ENCODE peak calls at places on chromosomes 1 and 21, in six cellular contexts. One of them, this sample, is unnamed.

GRCh38 chr1:116766616-116767469 is 12.6 kb downstream of the CD2 start:
- DNase-seq in HEK293T: no peak
- DNase-seq in GM13977: no peak
- DNase-seq in NCI-H510A treated with DMSO at 0.1 percent for 48 hours: no peak
- DNase-seq in EL: peak; percentile 32
- DNase-seq in NCI-H2081 treated with DMSO at 0.1 percent for 48 hours: no peak
- DNase-seq in this sample: no peak

GRCh38 chr1:242467556-242468145 is 56.8 kb downstream of the PLD5 start:
- DNase-seq in HEK293T: peak; percentile 71
- DNase-seq in GM13977: peak; percentile 34
- DNase-seq in NCI-H510A treated with DMSO at 0.1 percent for 48 hours: peak; percentile 39
- DNase-seq in EL: peak; percentile 17
- DNase-seq in NCI-H2081 treated with DMSO at 0.1 percent for 48 hours: peak; percentile 19
- DNase-seq in this sample: peak; percentile 71

GRCh38 chr1:232579958-232580705 is 49.8 kb downstream of the SIPA1L2 start:
- DNase-seq in HEK293T: no peak
- DNase-seq in GM13977: no peak
- DNase-seq in NCI-H510A treated with DMSO at 0.1 percent for 48 hours: no peak
- DNase-seq in EL: peak; percentile 20
- DNase-seq in NCI-H2081 treated with DMSO at 0.1 percent for 48 hours: no peak
- DNase-seq in this sample: no peak

GRCh38 chr1:247343801-247344200 is 12.1 kb upstream of the ZNF496 start:
- DNase-seq in HEK293T: no peak
- DNase-seq in GM13977: no peak
- DNase-seq in NCI-H510A treated with DMSO at 0.1 percent for 48 hours: no peak
- DNase-seq in EL: no peak
- DNase-seq in NCI-H2081 treated with DMSO at 0.1 percent for 48 hours: no peak
- DNase-seq in this sample: no peak

GRCh38 chr1:114299331-114300005 is 145.8 kb upstream of the SYT6 start:
- DNase-seq in HEK293T: no peak
- DNase-seq in GM13977: no peak
- DNase-seq in NCI-H510A treated with DMSO at 0.1 percent for 48 hours: no peak
- DNase-seq in EL: no peak
- DNase-seq in NCI-H2081 treated with DMSO at 0.1 percent for 48 hours: no peak
- DNase-seq in this sample: no peak

GRCh38 chr1:220527279-220528048 is 472 bp upstream of the MARK1 start:
- DNase-seq in HEK293T: peak; percentile 22
- DNase-seq in GM13977: peak; percentile 54
- DNase-seq in NCI-H510A treated with DMSO at 0.1 percent for 48 hours: peak; percentile 45
- DNase-seq in EL: peak; percentile 11
- DNase-seq in NCI-H2081 treated with DMSO at 0.1 percent for 48 hours: no peak
- DNase-seq in this sample: peak; percentile 36

GRCh38 chr1:183407961-183408360 is 10.2 kb downstream of the NMNAT2 start:
- DNase-seq in HEK293T: no peak
- DNase-seq in GM13977: no peak
- DNase-seq in NCI-H510A treated with DMSO at 0.1 percent for 48 hours: no peak
- DNase-seq in EL: no peak
- DNase-seq in NCI-H2081 treated with DMSO at 0.1 percent for 48 hours: no peak
- DNase-seq in this sample: no peak

GRCh38 chr1:154716614-154717372 is 108.8 kb upstream of the ADAR start:
- DNase-seq in HEK293T: no peak
- DNase-seq in GM13977: no peak
- DNase-seq in NCI-H510A treated with DMSO at 0.1 percent for 48 hours: no peak
- DNase-seq in EL: no peak
- DNase-seq in NCI-H2081 treated with DMSO at 0.1 percent for 48 hours: no peak
- DNase-seq in this sample: no peak

GRCh38 chr21:42209801-42210479 is 9.0 kb upstream of the ABCG1 start:
- DNase-seq in HEK293T: no peak
- DNase-seq in GM13977: no peak
- DNase-seq in NCI-H510A treated with DMSO at 0.1 percent for 48 hours: no peak
- DNase-seq in EL: peak; percentile 34
- DNase-seq in NCI-H2081 treated with DMSO at 0.1 percent for 48 hours: no peak
- DNase-seq in this sample: no peak

GRCh38 chr1:24426738-24427468 is 11.3 kb downstream of the NIPAL3 start:
- DNase-seq in HEK293T: no peak
- DNase-seq in GM13977: no peak
- DNase-seq in NCI-H510A treated with DMSO at 0.1 percent for 48 hours: no peak
- DNase-seq in EL: no peak
- DNase-seq in NCI-H2081 treated with DMSO at 0.1 percent for 48 hours: no peak
- DNase-seq in this sample: no peak

GRCh38 chr21:36584980-36585940 is 105.3 kb upstream of the CLDN14 start:
- DNase-seq in HEK293T: no peak
- DNase-seq in GM13977: peak; percentile 33
- DNase-seq in NCI-H510A treated with DMSO at 0.1 percent for 48 hours: no peak
- DNase-seq in EL: no peak
- DNase-seq in NCI-H2081 treated with DMSO at 0.1 percent for 48 hours: no peak
- DNase-seq in this sample: no peak

GRCh38 chr1:223106856-223107255 is 36.2 kb downstream of the TLR5 start:
- DNase-seq in HEK293T: no peak
- DNase-seq in GM13977: no peak
- DNase-seq in NCI-H510A treated with DMSO at 0.1 percent for 48 hours: no peak
- DNase-seq in EL: no peak
- DNase-seq in NCI-H2081 treated with DMSO at 0.1 percent for 48 hours: no peak
- DNase-seq in this sample: peak; percentile 33

GRCh38 chr21:35220301-35220700 is 171.2 kb upstream of the RUNX1 start:
- DNase-seq in HEK293T: no peak
- DNase-seq in GM13977: no peak
- DNase-seq in NCI-H510A treated with DMSO at 0.1 percent for 48 hours: no peak
- DNase-seq in EL: peak; percentile 62
- DNase-seq in NCI-H2081 treated with DMSO at 0.1 percent for 48 hours: no peak
- DNase-seq in this sample: no peak

GRCh38 chr1:160112370-160112769 is 3.2 kb upstream of the ATP1A2 start:
- DNase-seq in HEK293T: no peak
- DNase-seq in GM13977: no peak
- DNase-seq in NCI-H510A treated with DMSO at 0.1 percent for 48 hours: no peak
- DNase-seq in EL: no peak
- DNase-seq in NCI-H2081 treated with DMSO at 0.1 percent for 48 hours: no peak
- DNase-seq in this sample: no peak

GRCh38 chr1:151159373-151159772 is 2.9 kb downstream of the TNFAIP8L2 start:
- DNase-seq in HEK293T: no peak
- DNase-seq in GM13977: no peak
- DNase-seq in NCI-H510A treated with DMSO at 0.1 percent for 48 hours: no peak
- DNase-seq in EL: no peak
- DNase-seq in NCI-H2081 treated with DMSO at 0.1 percent for 48 hours: no peak
- DNase-seq in this sample: no peak

GRCh38 chr1:78490861-78491310 is at the start of gene PTGFR:
- DNase-seq in HEK293T: peak; percentile 51
- DNase-seq in GM13977: no peak
- DNase-seq in NCI-H510A treated with DMSO at 0.1 percent for 48 hours: peak; percentile 83
- DNase-seq in EL: peak; percentile 79
- DNase-seq in NCI-H2081 treated with DMSO at 0.1 percent for 48 hours: no peak
- DNase-seq in this sample: peak; percentile 55

GRCh38 chr1:221839321-221839720 is 97.4 kb upstream of the DUSP10 start:
- DNase-seq in HEK293T: no peak
- DNase-seq in GM13977: no peak
- DNase-seq in NCI-H510A treated with DMSO at 0.1 percent for 48 hours: no peak
- DNase-seq in EL: no peak
- DNase-seq in NCI-H2081 treated with DMSO at 0.1 percent for 48 hours: no peak
- DNase-seq in this sample: no peak

GRCh38 chr21:28480091-28480869 is 512.4 kb downstream of the LTN1 start:
- DNase-seq in HEK293T: no peak
- DNase-seq in GM13977: no peak
- DNase-seq in NCI-H510A treated with DMSO at 0.1 percent for 48 hours: no peak
- DNase-seq in EL: no peak
- DNase-seq in NCI-H2081 treated with DMSO at 0.1 percent for 48 hours: no peak
- DNase-seq in this sample: no peak

GRCh38 chr1:188937965-188938551 is 1539.6 kb downstream of the BRINP3 start:
- DNase-seq in HEK293T: peak; percentile 5
- DNase-seq in GM13977: no peak
- DNase-seq in NCI-H510A treated with DMSO at 0.1 percent for 48 hours: peak; percentile 6
- DNase-seq in EL: peak; percentile 11
- DNase-seq in NCI-H2081 treated with DMSO at 0.1 percent for 48 hours: no peak
- DNase-seq in this sample: no peak

GRCh38 chr1:184567016-184567415 is 180.2 kb downstream of the C1orf21 start:
- DNase-seq in HEK293T: no peak
- DNase-seq in GM13977: no peak
- DNase-seq in NCI-H510A treated with DMSO at 0.1 percent for 48 hours: no peak
- DNase-seq in EL: peak; percentile 51
- DNase-seq in NCI-H2081 treated with DMSO at 0.1 percent for 48 hours: no peak
- DNase-seq in this sample: no peak

This sample was measured in glutamatergic neuron.